ENCODE peak calls at places on chromosomes 7 and 10, in seven cellular contexts. O, M, X, U, V, I and P are unnamed samples.

GRCh38 chr10:104347295-104348045 is 6.2 kb upstream of the CFAP58 start:
- DNase-seq in O (peak; percentile 35), M (no peak), X (no peak), U (no peak), V (no peak), I (no peak), P (no peak)

GRCh38 chr10:86340176-86340990 is 26.2 kb downstream of the GRID1 start:
- DNase-seq in O (no peak), M (no peak), X (no peak), U (no peak), V (no peak), I (no peak), P (no peak)

GRCh38 chr7:3371601-3372000 is 70.5 kb downstream of the SDK1 start:
- DNase-seq in O (no peak), M (no peak), X (no peak), U (no peak), V (no peak), I (no peak), P (no peak)

GRCh38 chr10:87845624-87846377 is 17.5 kb downstream of the KLLN start:
- DNase-seq in O (no peak), M (peak; percentile 41), X (peak; percentile 48), U (no peak), V (no peak), I (peak; percentile 87), P (peak; percentile 37)

GRCh38 chr10:115073796-115074195 is 19.4 kb upstream of the ATRNL1 start:
- DNase-seq in O (no peak), M (no peak), X (no peak), U (no peak), V (no peak), I (no peak), P (no peak)

GRCh38 chr10:22927661-22928403 is at the start of gene ARMC3:
- DNase-seq in O (no peak), M (peak; percentile 76), X (peak; percentile 57), U (peak; percentile 95), V (peak; percentile 92), I (peak; percentile 16), P (peak; percentile 86)

GRCh38 chr7:115356139-115356746 is 434.3 kb downstream of the MDFIC start:
- DNase-seq in O (peak; percentile 6), M (peak; percentile 64), X (no peak), U (no peak), V (no peak), I (peak; percentile 61), P (peak; percentile 29)

GRCh38 chr7:155882596-155882995 is 70.3 kb upstream of the SHH start:
- DNase-seq in O (no peak), M (peak; percentile 17), X (peak; percentile 44), U (no peak), V (no peak), I (peak; percentile 95), P (no peak)

GRCh38 chr10:26829810-26830515 is 30.8 kb downstream of the ABI1 start:
- DNase-seq in O (no peak), M (no peak), X (no peak), U (no peak), V (no peak), I (no peak), P (no peak)

GRCh38 chr7:27174077-27175004 is at the start of gene HOXA10:
- DNase-seq in O (no peak), M (peak; percentile 73), X (no peak), U (peak; percentile 69), V (peak; percentile 52), I (no peak), P (no peak)

GRCh38 chr10:74991435-74991834 is 120.0 kb upstream of the SAMD8 start:
- DNase-seq in O (peak; percentile 52), M (peak; percentile 45), X (peak; percentile 75), U (no peak), V (no peak), I (peak; percentile 20), P (peak; percentile 30)

GRCh38 chr10:102227050-102227449 is 951 bp downstream of the ELOVL3 start:
- DNase-seq in O (no peak), M (peak; percentile 91), X (no peak), U (no peak), V (no peak), I (peak; percentile 77), P (no peak)

GRCh38 chr10:100715445-100716385 is 29.7 kb upstream of the PAX2 start:
- DNase-seq in O (no peak), M (no peak), X (no peak), U (peak; percentile 80), V (peak; percentile 65), I (no peak), P (no peak)

GRCh38 chr7:16590424-16590823 is 55.1 kb downstream of the ANKMY2 start:
- DNase-seq in O (no peak), M (no peak), X (no peak), U (no peak), V (no peak), I (no peak), P (peak; percentile 67)

GRCh38 chr10:88915781-88916180 is 35.7 kb downstream of the STAMBPL1 start:
- DNase-seq in O (no peak), M (no peak), X (no peak), U (no peak), V (no peak), I (no peak), P (no peak)

GRCh38 chr10:59655309-59655708 is 54.3 kb downstream of the SLC16A9 start:
- DNase-seq in O (no peak), M (peak; percentile 32), X (no peak), U (no peak), V (no peak), I (no peak), P (no peak)

GRCh38 chr7:17584822-17585221 is 286.4 kb downstream of the AHR start:
- DNase-seq in O (no peak), M (peak; percentile 38), X (no peak), U (no peak), V (no peak), I (peak; percentile 72), P (no peak)

GRCh38 chr7:46206474-46207060 is 285.5 kb upstream of the IGFBP3 start:
- DNase-seq in O (no peak), M (no peak), X (no peak), U (no peak), V (no peak), I (no peak), P (no peak)

GRCh38 chr10:13788701-13789447 is 202.1 kb downstream of the PRPF18 start:
- DNase-seq in O (peak; percentile 19), M (peak; percentile 86), X (no peak), U (no peak), V (no peak), I (peak; percentile 63), P (no peak)

GRCh38 chr7:134593530-134594392 is 44.9 kb downstream of the AKR1B15 start:
- DNase-seq in O (no peak), M (peak; percentile 90), X (peak; percentile 63), U (no peak), V (no peak), I (peak; percentile 95), P (peak; percentile 35)

GRCh38 chr10:103397191-103397825 is 882 bp downstream of the PDCD11 start:
- DNase-seq in O (peak; percentile 29), M (peak; percentile 64), X (no peak), U (no peak), V (no peak), I (no peak), P (no peak)

GRCh38 chr10:71887767-71888166 is 36.7 kb upstream of the PSAP start:
- DNase-seq in O (no peak), M (peak; percentile 27), X (no peak), U (no peak), V (no peak), I (no peak), P (no peak)

GRCh38 chr10:114849674-114850073 is 28.1 kb downstream of the FHIP2A start:
- DNase-seq in O (no peak), M (no peak), X (no peak), U (no peak), V (no peak), I (no peak), P (no peak)

GRCh38 chr10:124152781-124153600 is 59.6 kb upstream of the CHST15 start:
- DNase-seq in O (peak; percentile 88), M (peak; percentile 82), X (peak; percentile 97), U (no peak), V (peak; percentile 66), I (peak; percentile 79), P (peak; percentile 75)

GRCh38 chr7:109190766-109191165 is 621.1 kb downstream of the DNAJB9 start:
- DNase-seq in O (no peak), M (no peak), X (no peak), U (no peak), V (no peak), I (no peak), P (no peak)

GRCh38 chr7:5426226-5426475 is 2.5 kb upstream of the TNRC18 start:
- DNase-seq in O (no peak), M (peak; percentile 91), X (no peak), U (no peak), V (no peak), I (peak; percentile 63), P (no peak)
- H3K4me2 ChIP-seq in O (no peak overlapping the region), M (peak overlapping the region; percentile 93), X (peak overlapping the region; percentile 81), U (peak overlapping the region; percentile 93), V (peak overlapping the region; percentile 58), I (peak overlapping the region; percentile 96), P (peak overlapping the region; percentile 98)

DNA sequence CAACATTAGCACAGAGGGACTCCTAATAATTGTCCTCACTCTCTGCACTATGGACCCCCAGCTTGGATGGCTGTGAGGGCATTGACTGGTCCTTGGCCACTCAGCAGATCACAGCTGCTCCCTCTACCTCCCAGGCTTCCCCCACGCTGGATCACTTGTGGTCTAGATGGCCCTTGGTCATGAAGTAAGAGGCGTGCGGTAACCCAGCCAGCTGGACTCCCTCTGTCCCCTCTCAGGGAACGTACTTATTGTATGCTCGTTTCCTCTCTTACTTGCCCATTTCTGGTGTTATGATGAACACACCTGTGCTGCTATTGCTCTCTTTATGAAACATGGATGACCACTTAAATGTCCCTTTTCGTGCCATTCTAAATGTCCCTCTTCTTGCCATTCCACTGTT is 19.3 kb downstream of the ADAMTS14 start:
- DNase-seq in O (no peak), M (no peak), X (no peak), U (no peak), V (no peak), I (no peak), P (no peak)
- H3K4me2 ChIP-seq in O (no peak overlapping the region), M (no peak overlapping the region), X (no peak overlapping the region), U (no peak overlapping the region), V (no peak overlapping the region), I (no peak overlapping the region), P (no peak overlapping the region)

GRCh38 chr10:12704488-12704887 is 297.0 kb downstream of the CCDC3 start:
- DNase-seq in O (no peak), M (no peak), X (no peak), U (no peak), V (no peak), I (peak; percentile 27), P (no peak)
- H3K4me2 ChIP-seq in O (no peak overlapping the region), M (peak overlapping the region; percentile 62), X (peak overlapping the region; percentile 64), U (no peak overlapping the region), V (no peak overlapping the region), I (peak overlapping the region; percentile 46), P (no peak overlapping the region)

DNA sequence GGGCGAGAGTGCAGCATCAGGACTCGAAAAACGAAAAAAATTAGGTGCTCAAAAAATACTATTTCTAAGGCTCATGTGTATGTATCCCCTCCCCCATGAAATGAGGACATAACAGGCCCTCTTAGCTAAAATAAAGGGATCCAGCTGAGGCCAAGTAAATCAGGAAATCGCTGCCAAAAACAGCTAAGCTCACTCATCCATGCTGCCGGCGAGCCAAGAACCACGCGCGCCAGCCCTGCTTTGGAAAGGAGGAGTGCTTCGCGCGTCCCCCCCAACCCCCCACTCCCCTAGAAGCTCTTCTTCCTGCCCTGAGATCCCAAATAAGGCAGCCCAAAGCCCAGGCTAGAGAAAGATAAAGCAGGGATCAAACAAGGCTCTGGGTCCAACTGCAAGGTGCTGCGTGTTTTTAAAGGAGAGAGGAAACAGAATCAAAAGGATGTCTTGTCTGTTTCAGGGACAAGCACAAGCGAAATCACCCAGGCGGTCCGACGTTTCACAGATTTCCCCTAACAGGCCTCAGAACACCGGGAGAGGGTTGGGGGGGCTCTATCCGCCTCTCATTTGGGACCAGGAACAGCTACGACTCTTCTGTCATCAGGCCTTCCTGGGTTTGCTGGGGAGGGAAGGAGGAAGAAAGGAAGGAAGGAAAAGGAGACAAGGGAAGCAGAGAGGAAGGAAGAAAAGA is 168.3 kb upstream of the AUTS2 start:
- DNase-seq in O (no peak), M (peak; percentile 74), X (no peak), U (no peak), V (peak; percentile 34), I (peak; percentile 5), P (peak; percentile 62)
- H3K4me2 ChIP-seq in O (no peak overlapping the region), M (peak overlapping the region; percentile 44), X (no peak overlapping the region), U (no peak overlapping the region), V (no peak overlapping the region), I (peak overlapping the region; percentile 25), P (peak overlapping the region; percentile 43)